ENCODE peak calls at places on chromosomes 4 and X, in eight cellular contexts. One of them, this sample, is unnamed.

GRCh38 chr4:76898385-76898692 is 395 bp upstream of the SOWAHB start:
- DNase-seq in psoas muscle: no peak
- DNase-seq in iPS-NIHi11: no peak
- DNase-seq in NCI-H446 treated with DMSO at 0.1 percent for 48 hours: no peak
- DNase-seq in suprapubic skin: no peak
- DNase-seq in H1: no peak
- DNase-seq in H4: no peak
- DNase-seq in RPMI7951: no peak
- DNase-seq in this sample: no peak

GRCh38 chr4:4625488-4625887 is 83.6 kb upstream of the STX18 start:
- DNase-seq in psoas muscle: no peak
- DNase-seq in iPS-NIHi11: no peak
- DNase-seq in NCI-H446 treated with DMSO at 0.1 percent for 48 hours: no peak
- DNase-seq in suprapubic skin: no peak
- DNase-seq in H1: no peak
- DNase-seq in H4: no peak
- DNase-seq in RPMI7951: peak; percentile 94
- DNase-seq in this sample: peak; percentile 11

GRCh38 chr4:3531306-3531886 is 826 bp downstream of the LRPAP1 start:
- DNase-seq in psoas muscle: peak; percentile 32
- DNase-seq in iPS-NIHi11: no peak
- DNase-seq in NCI-H446 treated with DMSO at 0.1 percent for 48 hours: no peak
- DNase-seq in suprapubic skin: peak; percentile 41
- DNase-seq in H1: no peak
- DNase-seq in H4: peak; percentile 3
- DNase-seq in RPMI7951: no peak
- DNase-seq in this sample: peak; percentile 3

GRCh38 chrX:155132110-155132509 is 60.8 kb downstream of the BRCC3 start:
- DNase-seq in psoas muscle: no peak
- DNase-seq in iPS-NIHi11: no peak
- DNase-seq in NCI-H446 treated with DMSO at 0.1 percent for 48 hours: no peak
- DNase-seq in suprapubic skin: no peak
- DNase-seq in H1: no peak
- DNase-seq in H4: no peak
- DNase-seq in RPMI7951: no peak
- DNase-seq in this sample: no peak

GRCh38 chr4:98891533-98892337 is 37.2 kb downstream of the EIF4E start:
- DNase-seq in psoas muscle: no peak
- DNase-seq in iPS-NIHi11: no peak
- DNase-seq in NCI-H446 treated with DMSO at 0.1 percent for 48 hours: no peak
- DNase-seq in suprapubic skin: no peak
- DNase-seq in H1: no peak
- DNase-seq in H4: no peak
- DNase-seq in RPMI7951: no peak
- DNase-seq in this sample: no peak

GRCh38 chr4:10582059-10582686 is 102.4 kb downstream of the CLNK start:
- DNase-seq in psoas muscle: no peak
- DNase-seq in iPS-NIHi11: peak; percentile 43
- DNase-seq in NCI-H446 treated with DMSO at 0.1 percent for 48 hours: peak; percentile 27
- DNase-seq in suprapubic skin: no peak
- DNase-seq in H1: no peak
- DNase-seq in H4: peak; percentile 60
- DNase-seq in RPMI7951: peak; percentile 5
- DNase-seq in this sample: peak; percentile 50

GRCh38 chr4:4858527-4858926 is 938 bp upstream of the MSX1 start:
- DNase-seq in psoas muscle: peak; percentile 22
- DNase-seq in iPS-NIHi11: no peak
- DNase-seq in NCI-H446 treated with DMSO at 0.1 percent for 48 hours: no peak
- DNase-seq in suprapubic skin: no peak
- DNase-seq in H1: no peak
- DNase-seq in H4: no peak
- DNase-seq in RPMI7951: no peak
- DNase-seq in this sample: no peak

GRCh38 chr4:128847074-128847724 is 37.7 kb downstream of the JADE1 start:
- DNase-seq in psoas muscle: no peak
- DNase-seq in iPS-NIHi11: no peak
- DNase-seq in NCI-H446 treated with DMSO at 0.1 percent for 48 hours: no peak
- DNase-seq in suprapubic skin: no peak
- DNase-seq in H1: no peak
- DNase-seq in H4: no peak
- DNase-seq in RPMI7951: no peak
- DNase-seq in this sample: no peak

GRCh38 chr4:140112576-140112975 is 41.4 kb downstream of the MAML3 start:
- DNase-seq in psoas muscle: no peak
- DNase-seq in iPS-NIHi11: no peak
- DNase-seq in NCI-H446 treated with DMSO at 0.1 percent for 48 hours: peak; percentile 32
- DNase-seq in suprapubic skin: no peak
- DNase-seq in H1: no peak
- DNase-seq in H4: no peak
- DNase-seq in RPMI7951: peak; percentile 52
- DNase-seq in this sample: no peak